ENCODE peak calls at places on chromosomes 3 and 15, in six cellular contexts. One of them, this sample, is unnamed.

GRCh38 chr3:21517184-21517583 is 233.8 kb downstream of the ZNF385D start:
- DNase-seq in RCC 7860: no peak
- DNase-seq in upper lobe of right lung: no peak
- DNase-seq in esophagus squamous epithelium: no peak
- DNase-seq in GM04504: no peak
- DNase-seq in stimulated activated CD4-positive, alpha-beta T cell treated with anti-CD3 and anti-CD28 coated beads, Interleukin-4, amount 100 ng/mL, for 48 hours: no peak
- DNase-seq in this sample: no peak

GRCh38 chr15:83066034-83066760 is 855 bp downstream of the BTBD1 start:
- DNase-seq in RCC 7860: no peak
- DNase-seq in upper lobe of right lung: no peak
- DNase-seq in esophagus squamous epithelium: no peak
- DNase-seq in GM04504: no peak
- DNase-seq in stimulated activated CD4-positive, alpha-beta T cell treated with anti-CD3 and anti-CD28 coated beads, Interleukin-4, amount 100 ng/mL, for 48 hours: no peak
- DNase-seq in this sample: no peak

GRCh38 chr15:79171320-79172031 is 80.9 kb upstream of the RASGRF1 start:
- DNase-seq in RCC 7860: no peak
- DNase-seq in upper lobe of right lung: no peak
- DNase-seq in esophagus squamous epithelium: no peak
- DNase-seq in GM04504: no peak
- DNase-seq in stimulated activated CD4-positive, alpha-beta T cell treated with anti-CD3 and anti-CD28 coated beads, Interleukin-4, amount 100 ng/mL, for 48 hours: no peak
- DNase-seq in this sample: no peak

GRCh38 chr3:114902691-114903101 is 244.4 kb downstream of the ZBTB20 start:
- DNase-seq in RCC 7860: peak; percentile 60
- DNase-seq in upper lobe of right lung: no peak
- DNase-seq in esophagus squamous epithelium: no peak
- DNase-seq in GM04504: no peak
- DNase-seq in stimulated activated CD4-positive, alpha-beta T cell treated with anti-CD3 and anti-CD28 coated beads, Interleukin-4, amount 100 ng/mL, for 48 hours: no peak
- DNase-seq in this sample: no peak

GRCh38 chr15:34284937-34285336 is 52.6 kb downstream of the SLC12A6 start:
- DNase-seq in RCC 7860: no peak
- DNase-seq in upper lobe of right lung: no peak
- DNase-seq in esophagus squamous epithelium: no peak
- DNase-seq in GM04504: no peak
- DNase-seq in stimulated activated CD4-positive, alpha-beta T cell treated with anti-CD3 and anti-CD28 coated beads, Interleukin-4, amount 100 ng/mL, for 48 hours: no peak
- DNase-seq in this sample: no peak

GRCh38 chr3:143182861-143183667 is 63.5 kb downstream of the CHST2 start:
- DNase-seq in RCC 7860: no peak
- DNase-seq in upper lobe of right lung: no peak
- DNase-seq in esophagus squamous epithelium: no peak
- DNase-seq in GM04504: no peak
- DNase-seq in stimulated activated CD4-positive, alpha-beta T cell treated with anti-CD3 and anti-CD28 coated beads, Interleukin-4, amount 100 ng/mL, for 48 hours: no peak
- DNase-seq in this sample: no peak

GRCh38 chr3:149421764-149422163 is 44.3 kb upstream of the TM4SF1 start:
- DNase-seq in RCC 7860: no peak
- DNase-seq in upper lobe of right lung: no peak
- DNase-seq in esophagus squamous epithelium: no peak
- DNase-seq in GM04504: no peak
- DNase-seq in stimulated activated CD4-positive, alpha-beta T cell treated with anti-CD3 and anti-CD28 coated beads, Interleukin-4, amount 100 ng/mL, for 48 hours: no peak
- DNase-seq in this sample: no peak

GRCh38 chr3:24180616-24181015 is 235.5 kb downstream of the NR1D2 start:
- DNase-seq in RCC 7860: no peak
- DNase-seq in upper lobe of right lung: no peak
- DNase-seq in esophagus squamous epithelium: no peak
- DNase-seq in GM04504: no peak
- DNase-seq in stimulated activated CD4-positive, alpha-beta T cell treated with anti-CD3 and anti-CD28 coated beads, Interleukin-4, amount 100 ng/mL, for 48 hours: no peak
- DNase-seq in this sample: no peak

GRCh38 chr3:141795311-141795710 is 32.1 kb downstream of the GRK7 start:
- DNase-seq in RCC 7860: no peak
- DNase-seq in upper lobe of right lung: no peak
- DNase-seq in esophagus squamous epithelium: no peak
- DNase-seq in GM04504: no peak
- DNase-seq in stimulated activated CD4-positive, alpha-beta T cell treated with anti-CD3 and anti-CD28 coated beads, Interleukin-4, amount 100 ng/mL, for 48 hours: no peak
- DNase-seq in this sample: no peak

GRCh38 chr15:68739390-68740075 is 81.2 kb downstream of the ANP32A start:
- DNase-seq in RCC 7860: no peak
- DNase-seq in upper lobe of right lung: no peak
- DNase-seq in esophagus squamous epithelium: no peak
- DNase-seq in GM04504: no peak
- DNase-seq in stimulated activated CD4-positive, alpha-beta T cell treated with anti-CD3 and anti-CD28 coated beads, Interleukin-4, amount 100 ng/mL, for 48 hours: no peak
- DNase-seq in this sample: no peak

GRCh38 chr15:39200586-39200985 is 380.3 kb upstream of the THBS1 start:
- DNase-seq in RCC 7860: no peak
- DNase-seq in upper lobe of right lung: no peak
- DNase-seq in esophagus squamous epithelium: no peak
- DNase-seq in GM04504: no peak
- DNase-seq in stimulated activated CD4-positive, alpha-beta T cell treated with anti-CD3 and anti-CD28 coated beads, Interleukin-4, amount 100 ng/mL, for 48 hours: no peak
- DNase-seq in this sample: no peak

GRCh38 chr15:66405605-66406004 is 18.9 kb downstream of the MAP2K1 start:
- DNase-seq in RCC 7860: no peak
- DNase-seq in upper lobe of right lung: no peak
- DNase-seq in esophagus squamous epithelium: no peak
- DNase-seq in GM04504: no peak
- DNase-seq in stimulated activated CD4-positive, alpha-beta T cell treated with anti-CD3 and anti-CD28 coated beads, Interleukin-4, amount 100 ng/mL, for 48 hours: no peak
- DNase-seq in this sample: no peak

GRCh38 chr3:64164309-64164708 is 61.0 kb downstream of the PRICKLE2 start:
- DNase-seq in RCC 7860: no peak
- DNase-seq in upper lobe of right lung: no peak
- DNase-seq in esophagus squamous epithelium: no peak
- DNase-seq in GM04504: no peak
- DNase-seq in stimulated activated CD4-positive, alpha-beta T cell treated with anti-CD3 and anti-CD28 coated beads, Interleukin-4, amount 100 ng/mL, for 48 hours: no peak
- DNase-seq in this sample: no peak

GRCh38 chr3:18047052-18047451 is 304.6 kb upstream of the TBC1D5 start:
- DNase-seq in RCC 7860: no peak
- DNase-seq in upper lobe of right lung: no peak
- DNase-seq in esophagus squamous epithelium: no peak
- DNase-seq in GM04504: peak; percentile 47
- DNase-seq in stimulated activated CD4-positive, alpha-beta T cell treated with anti-CD3 and anti-CD28 coated beads, Interleukin-4, amount 100 ng/mL, for 48 hours: no peak
- DNase-seq in this sample: no peak

GRCh38 chr15:62950455-62950854 is 92.1 kb upstream of the TPM1 start:
- DNase-seq in RCC 7860: no peak
- DNase-seq in upper lobe of right lung: no peak
- DNase-seq in esophagus squamous epithelium: no peak
- DNase-seq in GM04504: no peak
- DNase-seq in stimulated activated CD4-positive, alpha-beta T cell treated with anti-CD3 and anti-CD28 coated beads, Interleukin-4, amount 100 ng/mL, for 48 hours: no peak
- DNase-seq in this sample: no peak

GRCh38 chr3:41308119-41308518 is 108.8 kb downstream of the CTNNB1 start:
- DNase-seq in RCC 7860: no peak
- DNase-seq in upper lobe of right lung: no peak
- DNase-seq in esophagus squamous epithelium: no peak
- DNase-seq in GM04504: no peak
- DNase-seq in stimulated activated CD4-positive, alpha-beta T cell treated with anti-CD3 and anti-CD28 coated beads, Interleukin-4, amount 100 ng/mL, for 48 hours: no peak
- DNase-seq in this sample: no peak

GRCh38 chr3:126895178-126896066 is 87.5 kb upstream of the PLXNA1 start:
- DNase-seq in RCC 7860: no peak
- DNase-seq in upper lobe of right lung: no peak
- DNase-seq in esophagus squamous epithelium: no peak
- DNase-seq in GM04504: no peak
- DNase-seq in stimulated activated CD4-positive, alpha-beta T cell treated with anti-CD3 and anti-CD28 coated beads, Interleukin-4, amount 100 ng/mL, for 48 hours: no peak
- DNase-seq in this sample: no peak

GRCh38 chr3:74916696-74917095 is 302.2 kb upstream of the CNTN3 start:
- DNase-seq in RCC 7860: no peak
- DNase-seq in upper lobe of right lung: no peak
- DNase-seq in esophagus squamous epithelium: no peak
- DNase-seq in GM04504: no peak
- DNase-seq in stimulated activated CD4-positive, alpha-beta T cell treated with anti-CD3 and anti-CD28 coated beads, Interleukin-4, amount 100 ng/mL, for 48 hours: no peak
- DNase-seq in this sample: no peak

GRCh38 chr3:150237490-150237889 is 170.6 kb upstream of the TSC22D2 start:
- DNase-seq in RCC 7860: peak; percentile 97
- DNase-seq in upper lobe of right lung: no peak
- DNase-seq in esophagus squamous epithelium: no peak
- DNase-seq in GM04504: no peak
- DNase-seq in stimulated activated CD4-positive, alpha-beta T cell treated with anti-CD3 and anti-CD28 coated beads, Interleukin-4, amount 100 ng/mL, for 48 hours: no peak
- DNase-seq in this sample: no peak

GRCh38 chr3:105867690-105868449 is 942 bp downstream of the CBLB start:
- DNase-seq in RCC 7860: no peak
- DNase-seq in upper lobe of right lung: no peak
- DNase-seq in esophagus squamous epithelium: no peak
- DNase-seq in GM04504: no peak
- DNase-seq in stimulated activated CD4-positive, alpha-beta T cell treated with anti-CD3 and anti-CD28 coated beads, Interleukin-4, amount 100 ng/mL, for 48 hours: peak; percentile 10
- DNase-seq in this sample: no peak

GRCh38 chr3:46935168-46935858 is 41.2 kb downstream of the CCDC12 start:
- DNase-seq in RCC 7860: peak; percentile 95
- DNase-seq in upper lobe of right lung: no peak
- DNase-seq in esophagus squamous epithelium: no peak
- DNase-seq in GM04504: peak; percentile 87
- DNase-seq in stimulated activated CD4-positive, alpha-beta T cell treated with anti-CD3 and anti-CD28 coated beads, Interleukin-4, amount 100 ng/mL, for 48 hours: no peak
- DNase-seq in this sample: peak; percentile 58

GRCh38 chr3:17023006-17023664 is 138.4 kb downstream of the PLCL2 start:
- DNase-seq in RCC 7860: no peak
- DNase-seq in upper lobe of right lung: no peak
- DNase-seq in esophagus squamous epithelium: no peak
- DNase-seq in GM04504: no peak
- DNase-seq in stimulated activated CD4-positive, alpha-beta T cell treated with anti-CD3 and anti-CD28 coated beads, Interleukin-4, amount 100 ng/mL, for 48 hours: peak; percentile 9
- DNase-seq in this sample: no peak

GRCh38 chr3:191985691-191986090 is 524.7 kb downstream of the PYDC2 start:
- DNase-seq in RCC 7860: no peak
- DNase-seq in upper lobe of right lung: no peak
- DNase-seq in esophagus squamous epithelium: no peak
- DNase-seq in GM04504: no peak
- DNase-seq in stimulated activated CD4-positive, alpha-beta T cell treated with anti-CD3 and anti-CD28 coated beads, Interleukin-4, amount 100 ng/mL, for 48 hours: no peak
- DNase-seq in this sample: no peak

GRCh38 chr15:88661041-88661765 is 22.4 kb downstream of the ISG20 start:
- DNase-seq in RCC 7860: no peak
- DNase-seq in upper lobe of right lung: no peak
- DNase-seq in esophagus squamous epithelium: no peak
- DNase-seq in GM04504: no peak
- DNase-seq in stimulated activated CD4-positive, alpha-beta T cell treated with anti-CD3 and anti-CD28 coated beads, Interleukin-4, amount 100 ng/mL, for 48 hours: no peak
- DNase-seq in this sample: no peak

This sample was measured in spleen.